ENCODE peak calls at places on chromosome 2, in four cellular contexts. S is neuronal stem cell, J is mesenchymal stem cell, X is trophoblast cell. I is an unnamed sample.

GRCh38 chr2:33135645-33136044 is 188.9 kb downstream of the LTBP1 start:
- DNase-seq in S (no peak), X (no peak), J (no peak), I (no peak)

GRCh38 chr2:48946444-48947048 is 191.0 kb upstream of the LHCGR start:
- DNase-seq in J (peak; percentile 57), S (peak; percentile 49), X (peak; percentile 65), I (peak; percentile 38)

GRCh38 chr2:146235158-146235557 is 1609.7 kb upstream of the ACVR2A start:
- DNase-seq in S (no peak), X (no peak), J (no peak), I (no peak)

GRCh38 chr2:12714391-12715221 is 2.1 kb upstream of the TRIB2 start:
- DNase-seq in X (no peak), S (no peak), J (peak; percentile 47), I (no peak)

GRCh38 chr2:15934291-15934945 is 5.9 kb upstream of the MYCN start:
- DNase-seq in X (no peak), S (no peak), J (no peak), I (no peak)

GRCh38 chr2:224142397-224143312 is 103.6 kb upstream of the SERPINE2 start:
- DNase-seq in J (peak; percentile 72), S (no peak), X (peak; percentile 25), I (no peak)

GRCh38 chr2:121205321-121205942 is 79.6 kb downstream of the TFCP2L1 start:
- DNase-seq in S (no peak), X (no peak), J (no peak), I (no peak)

GRCh38 chr2:120890566-120891360 is 155.1 kb downstream of the GLI2 start:
- DNase-seq in X (no peak), J (no peak), S (no peak), I (no peak)

GRCh38 chr2:30404354-30405265 is 42.4 kb upstream of the LCLAT1 start:
- DNase-seq in X (no peak), J (no peak), S (peak; percentile 57), I (peak; percentile 60)

GRCh38 chr2:202669841-202670240 is 35.1 kb downstream of the FAM117B start:
- DNase-seq in J (peak; percentile 37), X (peak; percentile 3), S (no peak), I (no peak)

GRCh38 chr2:182631299-182631698 is 84.8 kb upstream of the DNAJC10 start:
- DNase-seq in S (no peak), X (no peak), J (no peak), I (no peak)

GRCh38 chr2:120992791-120993555 is 257.3 kb downstream of the GLI2 start:
- DNase-seq in S (no peak), J (no peak), X (no peak), I (no peak)

GRCh38 chr2:195820373-195820772 is 163.3 kb downstream of the SLC39A10 start:
- DNase-seq in S (no peak), X (no peak), J (peak; percentile 55), I (no peak)

GRCh38 chr2:20169796-20170467 is 55.0 kb downstream of the SDC1 start:
- DNase-seq in X (no peak), S (no peak), J (no peak), I (peak; percentile 37)

GRCh38 chr2:191247381-191248057 is 2.3 kb downstream of the MYO1B start:
- DNase-seq in S (no peak), J (peak; percentile 98), X (peak; percentile 88), I (no peak)

GRCh38 chr2:68709421-68709911 is 25.1 kb upstream of the ARHGAP25 start:
- DNase-seq in X (peak; percentile 63), J (peak; percentile 75), S (peak; percentile 38), I (peak; percentile 41)

GRCh38 chr2:160076935-160077334 is 14.5 kb upstream of the PLA2R1 start:
- DNase-seq in J (no peak), S (no peak), X (no peak), I (no peak)

GRCh38 chr2:219737270-219737691 is 109.9 kb downstream of the SLC4A3 start:
- DNase-seq in S (no peak), J (peak; percentile 28), X (no peak), I (no peak)

GRCh38 chr2:1728821-1729220 is 15.5 kb downstream of the PXDN start:
- DNase-seq in X (peak; percentile 24), J (peak; percentile 77), S (no peak), I (peak; percentile 74)

GRCh38 chr2:238596571-238597551 is 170.1 kb downstream of the ASB1 start:
- DNase-seq in S (no peak), J (peak; percentile 62), X (no peak), I (no peak)

GRCh38 chr2:75573145-75573878 is 12.6 kb upstream of the EVA1A start:
- DNase-seq in J (no peak), X (no peak), S (no peak), I (no peak)

GRCh38 chr2:165277295-165277694 is 38.1 kb downstream of the SCN2A start:
- DNase-seq in X (no peak), J (peak; percentile 10), S (no peak), I (no peak)

GRCh38 chr2:28654981-28655322 is 96.7 kb upstream of the PPP1CB start:
- DNase-seq in X (peak; percentile 86), S (no peak), J (no peak), I (no peak)
- H3K4me2 ChIP-seq in X (no peak overlapping the region), S (no peak overlapping the region), J (no peak overlapping the region), I (no peak overlapping the region)

GRCh38 chr2:66869076-66869475 is 434.2 kb downstream of the MEIS1 start:
- DNase-seq in J (peak; percentile 93), S (no peak), X (no peak), I (no peak)

GRCh38 chr2:66872926-66873714 is 438.2 kb downstream of the MEIS1 start:
- DNase-seq in S (no peak), J (peak; percentile 56), X (peak; percentile 33), I (no peak)

GRCh38 chr2:66872056-66872821 is 437.3 kb downstream of the MEIS1 start:
- DNase-seq in J (peak; percentile 76), S (no peak), X (peak; percentile 10), I (no peak)

GRCh38 chr2:66875941-66876462 is 441.1 kb downstream of the MEIS1 start:
- DNase-seq in X (no peak), S (no peak), J (no peak), I (no peak)

DNA sequence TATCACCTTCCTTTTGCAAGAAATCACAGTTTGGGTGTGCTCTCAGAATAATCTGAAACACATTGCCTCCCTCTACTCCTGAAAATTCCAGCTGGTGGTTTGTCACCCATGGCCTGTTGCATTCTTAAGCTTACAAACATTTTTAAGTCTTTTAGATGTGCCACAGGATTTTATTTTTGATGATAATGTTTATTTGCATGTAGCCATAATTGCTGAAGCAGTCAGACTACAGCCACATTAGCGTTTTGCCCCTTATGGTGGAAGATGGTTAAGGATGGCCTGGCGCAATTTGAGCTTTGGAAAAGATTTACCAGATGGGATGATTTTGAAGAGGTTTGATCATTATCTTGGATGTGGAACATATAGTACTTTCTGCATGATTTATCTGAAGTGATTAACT is 439.5 kb downstream of the MEIS1 start:
- DNase-seq in J (peak; percentile 48), S (no peak), X (no peak), I (no peak)
- H2BK5ac ChIP-seq in J (no peak overlapping the region), S (no peak overlapping the region), X (no peak overlapping the region), I (no peak overlapping the region)

GRCh38 chr2:215505044-215505786 is 69.3 kb upstream of the FN1 start:
- DNase-seq in S (no peak), X (no peak), J (peak; percentile 41), I (no peak)
- H3K4me2 ChIP-seq in S (no peak overlapping the region), X (no peak overlapping the region), J (no peak overlapping the region), I (no peak overlapping the region)

GRCh38 chr2:37500031-37500430 is 155.6 kb downstream of the QPCT start:
- DNase-seq in J (peak; percentile 87), X (no peak), S (no peak), I (no peak)
- H2BK5ac ChIP-seq in J (no peak overlapping the region), X (no peak overlapping the region), S (no peak overlapping the region), I (no peak overlapping the region)

DNA sequence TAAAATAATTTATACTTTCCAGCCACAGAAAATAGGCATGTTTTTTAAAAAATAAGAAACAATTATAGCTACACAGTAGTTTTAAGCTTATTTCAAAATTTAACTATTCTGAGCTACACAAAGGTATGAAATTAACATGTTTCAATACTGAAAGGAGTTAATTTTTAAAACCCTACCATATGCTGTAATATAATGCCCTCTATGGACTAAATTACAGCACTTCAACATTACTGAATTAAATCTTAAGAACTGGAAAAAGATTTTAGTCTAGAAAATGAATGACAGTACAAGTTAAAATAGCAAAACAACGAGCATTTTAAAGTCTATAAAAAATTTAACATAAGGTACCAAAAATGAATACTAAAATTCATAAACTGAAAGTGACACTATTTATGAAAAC is 36.3 kb downstream of the RTN4 start:
- DNase-seq in J (no peak), X (no peak), S (no peak), I (no peak)
- H3K4me2 ChIP-seq in J (no peak overlapping the region), X (no peak overlapping the region), S (no peak overlapping the region), I (no peak overlapping the region)

GRCh38 chr2:85323351-85323987 is 4.3 kb downstream of the TGOLN2 start:
- DNase-seq in J (no peak), X (no peak), S (no peak), I (no peak)

GRCh38 chr2:85314884-85315242 is 12.9 kb downstream of the TGOLN2 start:
- DNase-seq in X (no peak), J (no peak), S (no peak), I (no peak)

GRCh38 chr2:85319811-85320210 is 8.0 kb downstream of the TGOLN2 start:
- DNase-seq in S (no peak), J (no peak), X (no peak), I (no peak)

DNA sequence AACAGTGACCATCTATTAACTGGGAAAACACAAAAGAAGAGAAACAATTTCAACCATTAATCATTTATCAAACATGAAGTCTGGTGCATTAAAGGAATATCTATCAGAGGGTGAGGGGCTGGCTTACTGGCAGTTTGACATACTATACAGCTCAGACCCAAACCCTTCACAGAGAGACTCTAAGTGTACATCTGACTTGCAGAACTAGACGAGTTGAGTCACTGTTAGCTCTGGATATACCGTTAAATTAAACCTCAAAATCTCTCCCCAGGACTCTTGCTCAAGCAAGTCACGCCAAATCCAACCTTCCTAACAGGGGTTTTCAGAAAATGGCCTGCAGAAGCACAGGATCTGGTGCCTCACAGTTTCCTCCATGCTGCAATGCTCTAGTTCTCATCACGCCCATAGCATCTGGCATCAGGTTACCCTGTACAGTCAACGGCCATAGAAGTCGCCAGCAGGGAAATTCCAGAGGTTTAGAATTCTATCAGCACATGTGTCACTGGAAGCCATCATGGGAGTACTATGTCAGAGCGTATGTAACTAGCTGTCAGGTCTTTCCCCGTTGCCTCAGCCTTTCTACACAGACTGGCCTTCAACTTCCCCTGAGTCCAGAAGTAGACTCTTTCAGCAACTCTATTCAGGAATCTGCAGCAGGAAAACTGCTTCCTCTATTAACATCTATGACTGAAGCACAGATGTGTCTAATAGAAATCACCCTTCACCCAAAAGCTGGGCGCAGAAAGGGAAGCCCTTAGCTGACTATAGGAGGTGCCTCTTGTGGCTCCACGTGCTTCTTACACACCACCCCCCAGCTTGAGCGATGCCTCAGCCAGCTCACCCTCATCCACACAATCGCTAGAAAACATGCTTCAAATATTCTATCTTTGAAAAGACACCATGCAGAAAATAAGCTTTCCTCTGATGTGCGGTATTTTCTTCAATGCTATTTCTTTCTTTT is 9.3 kb downstream of the TGOLN2 start:
- DNase-seq in X (peak; percentile 94), J (peak; percentile 71), S (no peak), I (no peak)
- H2BK5ac ChIP-seq in X (no peak overlapping the region), J (no peak overlapping the region), S (no peak overlapping the region), I (no peak overlapping the region)

GRCh38 chr2:130263606-130264005 is 65.4 kb upstream of the TUBA3E start:
- DNase-seq in S (no peak), X (no peak), J (no peak), I (no peak)
- H3K4me2 ChIP-seq in S (no peak overlapping the region), X (no peak overlapping the region), J (no peak overlapping the region), I (no peak overlapping the region)

GRCh38 chr2:27724191-27724590 is 47.3 kb upstream of the MRPL33 start:
- DNase-seq in J (no peak), X (no peak), S (no peak), I (no peak)
- H2BK5ac ChIP-seq in J (no peak overlapping the region), X (no peak overlapping the region), S (no peak overlapping the region), I (no peak overlapping the region)

I was measured in H9.